ENCODE peak calls at places on chromosomes 12 and 14, in nine cellular contexts. J, A, W, D, R, L, V, C and X are unnamed samples.

GRCh38 chr12:19453961-19454360 is 14.7 kb downstream of the AEBP2 start:
- DNase-seq in J (no peak), A (no peak), W (no peak), D (no peak), R (no peak), L (no peak), V (no peak), C (no peak), X (no peak)

GRCh38 chr12:1972856-1973317 is 31.4 kb downstream of the DCP1B start:
- DNase-seq in J (no peak), A (no peak), W (no peak), D (peak; percentile 73), R (no peak), L (no peak), V (peak; percentile 54), C (peak; percentile 63), X (peak; percentile 85)

GRCh38 chr14:92453691-92454090 is 59.9 kb upstream of the RIN3 start:
- DNase-seq in J (no peak), A (no peak), W (no peak), D (no peak), R (no peak), L (no peak), V (no peak), C (no peak), X (no peak)

GRCh38 chr14:52458721-52459085 is 93.6 kb downstream of the TXNDC16 start:
- DNase-seq in J (no peak), A (no peak), W (no peak), D (no peak), R (no peak), L (no peak), V (peak; percentile 46), C (peak; percentile 78), X (no peak)

GRCh38 chr12:3214508-3215365 is 137.6 kb downstream of the TSPAN9 start:
- DNase-seq in J (peak; percentile 48), A (peak; percentile 91), W (no peak), D (no peak), R (no peak), L (no peak), V (no peak), C (no peak), X (no peak)

GRCh38 chr12:52007158-52007921 is 594 bp downstream of the TAMALIN start:
- DNase-seq in J (peak; percentile 86), A (no peak), W (no peak), D (peak; percentile 50), R (peak; percentile 39), L (peak; percentile 35), V (no peak), C (no peak), X (peak; percentile 76)

GRCh38 chr14:101034986-101035385 is 131.5 kb upstream of the RTL1 start:
- DNase-seq in J (peak; percentile 26), A (no peak), W (no peak), D (peak; percentile 11), R (no peak), L (no peak), V (no peak), C (no peak), X (no peak)

GRCh38 chr14:77076118-77076631 is 21.9 kb upstream of the CIPC start:
- DNase-seq in J (no peak), A (no peak), W (no peak), D (peak; percentile 88), R (no peak), L (no peak), V (no peak), C (no peak), X (peak; percentile 81)

GRCh38 chr12:29430699-29431044 is 49.7 kb upstream of the ERGIC2 start:
- DNase-seq in J (no peak), A (peak; percentile 9), W (no peak), D (no peak), R (no peak), L (peak; percentile 42), V (no peak), C (no peak), X (no peak)

GRCh38 chr12:3560295-3560620 is 69.3 kb downstream of the PRMT8 start:
- DNase-seq in J (no peak), A (no peak), W (no peak), D (no peak), R (no peak), L (no peak), V (no peak), C (no peak), X (no peak)

GRCh38 chr12:80241576-80242273 is 142.4 kb downstream of the OTOGL start:
- DNase-seq in J (no peak), A (no peak), W (no peak), D (no peak), R (no peak), L (no peak), V (peak; percentile 88), C (peak; percentile 43), X (no peak)

GRCh38 chr12:13744566-13744965 is 236.8 kb downstream of the GRIN2B start:
- DNase-seq in J (no peak), A (no peak), W (no peak), D (no peak), R (no peak), L (no peak), V (no peak), C (no peak), X (no peak)

GRCh38 chr12:54282949-54283593 is 2.5 kb downstream of the HNRNPA1 start:
- DNase-seq in J (no peak), A (no peak), W (no peak), D (no peak), R (no peak), L (no peak), V (no peak), C (no peak), X (no peak)

GRCh38 chr12:94225924-94226630 is 77.7 kb downstream of the PLXNC1 start:
- DNase-seq in J (no peak), A (peak; percentile 28), W (peak; percentile 75), D (no peak), R (no peak), L (no peak), V (no peak), C (no peak), X (no peak)

GRCh38 chr12:84128117-84128991 is 784.2 kb downstream of the SLC6A15 start:
- DNase-seq in J (peak; percentile 55), A (no peak), W (no peak), D (no peak), R (no peak), L (no peak), V (no peak), C (no peak), X (no peak)

GRCh38 chr12:32714772-32715171 is 35.7 kb downstream of the DNM1L start:
- DNase-seq in J (no peak), A (no peak), W (no peak), D (no peak), R (no peak), L (no peak), V (no peak), C (no peak), X (no peak)

GRCh38 chr12:113021500-113021899 is 35.0 kb upstream of the DTX1 start:
- DNase-seq in J (no peak), A (no peak), W (no peak), D (no peak), R (no peak), L (no peak), V (no peak), C (no peak), X (no peak)

GRCh38 chr14:61284001-61284400 is 2.9 kb upstream of the TMEM30B start:
- DNase-seq in J (no peak), A (no peak), W (no peak), D (no peak), R (no peak), L (peak; percentile 17), V (no peak), C (no peak), X (no peak)

GRCh38 chr12:3930216-3930615 is 57.0 kb upstream of the PARP11 start:
- DNase-seq in J (no peak), A (peak; percentile 55), W (no peak), D (no peak), R (no peak), L (no peak), V (no peak), C (no peak), X (no peak)

GRCh38 chr14:74882103-74882920 is 596 bp downstream of the DLST start:
- DNase-seq in J (no peak), A (no peak), W (no peak), D (peak; percentile 54), R (peak; percentile 35), L (peak; percentile 28), V (peak; percentile 51), C (peak; percentile 41), X (peak; percentile 84)

GRCh38 chr12:77402726-77403125 is 337.4 kb upstream of the E2F7 start:
- DNase-seq in J (no peak), A (no peak), W (no peak), D (no peak), R (no peak), L (no peak), V (peak; percentile 89), C (peak; percentile 3), X (no peak)

GRCh38 chr12:124603910-124604775 is 36.7 kb upstream of the NCOR2 start:
- DNase-seq in J (no peak), A (no peak), W (no peak), D (no peak), R (no peak), L (no peak), V (no peak), C (no peak), X (no peak)

GRCh38 chr14:105898482-105899010 is 372.2 kb downstream of the TMEM121 start:
- DNase-seq in J (peak; percentile 45), A (no peak), W (no peak), D (no peak), R (no peak), L (no peak), V (no peak), C (no peak), X (peak; percentile 15)
- H3K9me3 ChIP-seq in J (no peaks in the 10 kb centered on the region), A (no peaks in the 10 kb centered on the region), W (peaks cover 60% of the 10 kb centered on the region), D (no peaks in the 10 kb centered on the region), R (no peaks in the 10 kb centered on the region), L (no peaks in the 10 kb centered on the region), V (no peaks in the 10 kb centered on the region), C (peaks cover 47% of the 10 kb centered on the region), X (no peaks in the 10 kb centered on the region)

DNA sequence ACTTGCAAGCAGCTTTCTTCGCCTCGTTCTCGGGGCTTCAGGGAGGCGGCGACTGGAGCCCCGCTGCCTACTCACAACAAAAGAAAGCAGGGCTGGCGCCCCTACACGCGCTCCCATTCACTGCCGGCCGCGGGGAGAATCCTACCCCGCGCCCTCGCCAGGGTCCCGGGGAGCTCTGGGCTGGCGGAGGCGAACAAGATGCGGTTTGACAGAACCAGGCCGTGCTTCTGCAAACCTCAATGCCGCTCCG is 820 bp downstream of the TBX5 start:
- DNase-seq in J (no peak), A (no peak), W (no peak), D (no peak), R (no peak), L (no peak), V (no peak), C (no peak), X (no peak)
- H3K4me3 ChIP-seq in J (peak overlapping the region; percentile 42), A (peak overlapping the region; percentile 26), W (no peak overlapping the region), D (no peak overlapping the region), R (no peak overlapping the region), L (no peak overlapping the region), V (peak overlapping the region; percentile 86), C (peak overlapping the region; percentile 97), X (peak overlapping the region; percentile 21)

GRCh38 chr12:6569786-6570185 is 1.7 kb upstream of the NOP2 start:
- DNase-seq in J (no peak), A (no peak), W (no peak), D (no peak), R (no peak), L (no peak), V (no peak), C (no peak), X (peak; percentile 45)
- H3K36me3 ChIP-seq in J (peaks cover 72% of the 10 kb centered on the region), A (peaks cover 83% of the 10 kb centered on the region), W (peaks cover 48% of the 10 kb centered on the region), D (peaks cover 77% of the 10 kb centered on the region), R (peaks cover 47% of the 10 kb centered on the region), L (peaks cover 30% of the 10 kb centered on the region), V (peaks cover 7% of the 10 kb centered on the region), C (peaks cover 44% of the 10 kb centered on the region), X (peaks cover 4% of the 10 kb centered on the region)

GRCh38 chr14:85421166-85421877 is 108.6 kb upstream of the FLRT2 start:
- DNase-seq in J (no peak), A (no peak), W (no peak), D (no peak), R (no peak), L (no peak), V (peak; percentile 67), C (peak; percentile 83), X (no peak)
- H3K9me3 ChIP-seq in J (no peaks in the 10 kb centered on the region), A (no peaks in the 10 kb centered on the region), W (no peaks in the 10 kb centered on the region), D (no peaks in the 10 kb centered on the region), R (no peaks in the 10 kb centered on the region), L (no peaks in the 10 kb centered on the region), V (no peaks in the 10 kb centered on the region), C (no peaks in the 10 kb centered on the region), X (no peaks in the 10 kb centered on the region)